ENCODE peak calls at places on chromosomes 11 and 22, in seven cellular contexts. M, A, S, N, D, Z and U are unnamed samples. For H3K4me1, the result is how much of the 10 kb centered on the place peaks cover.

GRCh38 chr11:89491141-89491690 is at the start of gene NOX4:
- DNase-seq in M (peak), A (no peak), S (peak), N (peak), D (no peak), Z (no peak), U (peak)

GRCh38 chr11:19525714-19526113 is 186.9 kb upstream of the NAV2 start:
- DNase-seq in M (no peak), A (no peak), S (no peak), N (no peak), D (no peak), Z (no peak), U (no peak)

GRCh38 chr22:48369789-48370507 is 1457.7 kb downstream of the BRD1 start:
- DNase-seq in M (no peak), A (no peak), S (peak), N (no peak), D (no peak), Z (no peak), U (no peak)

GRCh38 chr22:23829845-23830372 is 8.9 kb downstream of the DERL3 start:
- DNase-seq in M (no peak), A (no peak), S (no peak), N (peak), D (no peak), Z (no peak), U (no peak)

GRCh38 chr11:82858556-82859091 is 41.6 kb downstream of the PRCP start:
- DNase-seq in M (no peak), A (no peak), S (no peak), N (peak), D (no peak), Z (no peak), U (no peak)

GRCh38 chr22:46355996-46356471 is 20.5 kb downstream of the TRMU start:
- DNase-seq in M (no peak), A (no peak), S (no peak), N (no peak), D (no peak), Z (no peak), U (no peak)

GRCh38 chr11:59802639-59803176 is 7.9 kb downstream of the MRPL16 start:
- DNase-seq in M (peak), A (peak), S (no peak), N (peak), D (peak), Z (peak), U (peak)

GRCh38 chr11:94623120-94623735 is 56.1 kb downstream of the PIWIL4 start:
- DNase-seq in M (peak), A (peak), S (no peak), N (peak), D (peak), Z (peak), U (peak)

GRCh38 chr11:70734379-70734778 is 336.1 kb downstream of the CTTN start:
- DNase-seq in M (no peak), A (no peak), S (no peak), N (no peak), D (no peak), Z (no peak), U (no peak)

GRCh38 chr22:43110444-43110926 is at the start of gene BIK:
- DNase-seq in M (no peak), A (peak), S (peak), N (no peak), D (peak), Z (no peak), U (no peak)

GRCh38 chr22:39463931-39464390 is 7.1 kb downstream of the MGAT3 start:
- DNase-seq in M (no peak), A (no peak), S (peak), N (no peak), D (no peak), Z (no peak), U (no peak)

GRCh38 chr11:115518983-115519382 is 14.8 kb upstream of the CADM1 start:
- DNase-seq in M (no peak), A (no peak), S (no peak), N (no peak), D (no peak), Z (no peak), U (no peak)

GRCh38 chr11:65777821-65778361 is 2.9 kb downstream of the AP5B1 start:
- DNase-seq in M (no peak), A (peak), S (peak), N (no peak), D (no peak), Z (no peak), U (no peak)

GRCh38 chr11:68328374-68329091 is 16.1 kb downstream of the LRP5 start:
- DNase-seq in M (peak), A (peak), S (no peak), N (no peak), D (peak), Z (no peak), U (no peak)

GRCh38 chr22:49967333-49968241 is 7.0 kb downstream of the PIM3 start:
- DNase-seq in M (peak), A (peak), S (peak), N (no peak), D (peak), Z (no peak), U (peak)

GRCh38 chr11:134124660-134125451 is 56.0 kb downstream of the JAM3 start:
- DNase-seq in M (peak), A (peak), S (no peak), N (peak), D (no peak), Z (no peak), U (peak)

GRCh38 chr22:21650280-21650679 is 8.2 kb downstream of the SDF2L1 start:
- DNase-seq in M (no peak), A (no peak), S (no peak), N (no peak), D (no peak), Z (no peak), U (no peak)

GRCh38 chr22:50059185-50059880 is 1.2 kb upstream of the TTLL8 start:
- DNase-seq in M (no peak), A (no peak), S (no peak), N (peak), D (peak), Z (no peak), U (no peak)

GRCh38 chr22:50733521-50734342 is 4.3 kb upstream of the ACR start:
- DNase-seq in M (peak), A (no peak), S (peak), N (peak), D (no peak), Z (no peak), U (peak)

GRCh38 chr11:116580828-116581227 is 192.0 kb downstream of the BUD13 start:
- DNase-seq in M (no peak), A (no peak), S (no peak), N (no peak), D (no peak), Z (no peak), U (no peak)

GRCh38 chr11:88280673-88281316 is 56.7 kb downstream of the CTSC start:
- DNase-seq in M (no peak), A (no peak), S (no peak), N (no peak), D (no peak), Z (no peak), U (no peak)

GRCh38 chr11:69696749-69697488 is 6.9 kb downstream of the FGF19 start:
- DNase-seq in M (no peak), A (no peak), S (no peak), N (no peak), D (no peak), Z (no peak), U (no peak)

GRCh38 chr11:120096756-120097191 is 41.1 kb downstream of the TRIM29 start:
- DNase-seq in M (no peak), A (no peak), S (no peak), N (no peak), D (no peak), Z (no peak), U (no peak)

GRCh38 chr22:40240160-40240559 is 62.4 kb downstream of the TNRC6B start:
- DNase-seq in M (no peak), A (no peak), S (no peak), N (no peak), D (no peak), Z (no peak), U (no peak)

GRCh38 chr11:1928038-1928890 is 8.8 kb downstream of the TNNT3 start:
- DNase-seq in M (peak), A (no peak), S (no peak), N (no peak), D (no peak), Z (no peak), U (no peak)

GRCh38 chr11:77697865-77698264 is 60.3 kb upstream of the CLNS1A start:
- DNase-seq in M (no peak), A (no peak), S (no peak), N (no peak), D (no peak), Z (no peak), U (no peak)

GRCh38 chr22:32661296-32661695 is 140.2 kb upstream of the TIMP3 start:
- DNase-seq in M (peak), A (no peak), S (peak), N (peak), D (no peak), Z (no peak), U (peak)

GRCh38 chr11:46357483-46357936 is 10.2 kb downstream of the DGKZ start:
- DNase-seq in M (no peak), A (peak), S (no peak), N (no peak), D (no peak), Z (no peak), U (no peak)

GRCh38 chr11:114651145-114651718 is 27.1 kb upstream of the NXPE2 start:
- DNase-seq in M (no peak), A (no peak), S (no peak), N (no peak), D (no peak), Z (no peak), U (no peak)

GRCh38 chr11:8759634-8760033 is 77.0 kb downstream of the RPL27A start:
- DNase-seq in M (no peak), A (peak), S (no peak), N (no peak), D (no peak), Z (no peak), U (no peak)

GRCh38 chr11:71245601-71246391 is 6.6 kb downstream of the SHANK2 start:
- DNase-seq in M (no peak), A (no peak), S (peak), N (no peak), D (no peak), Z (no peak), U (no peak)

GRCh38 chr11:124917115-124917637 is 1.9 kb upstream of the HEPN1 start:
- DNase-seq in M (no peak), A (no peak), S (no peak), N (peak), D (no peak), Z (no peak), U (no peak)

GRCh38 chr22:27239520-27239919 is 562.0 kb downstream of the MN1 start:
- DNase-seq in M (no peak), A (no peak), S (no peak), N (no peak), D (no peak), Z (no peak), U (no peak)

GRCh38 chr11:121588747-121589146 is 136.0 kb upstream of the SORL1-AS1 start:
- DNase-seq in M (no peak), A (no peak), S (no peak), N (no peak), D (peak), Z (no peak), U (no peak)

GRCh38 chr11:121592708-121593107 is 139.9 kb upstream of the SORL1-AS1 start:
- DNase-seq in M (no peak), A (no peak), S (no peak), N (peak), D (no peak), Z (no peak), U (no peak)

GRCh38 chr11:121591405-121592033 is 138.8 kb upstream of the SORL1-AS1 start:
- DNase-seq in M (peak), A (peak), S (peak), N (peak), D (peak), Z (peak), U (peak)

GRCh38 chr11:121589946-121590537 is 137.3 kb upstream of the SORL1-AS1 start:
- DNase-seq in M (no peak), A (no peak), S (no peak), N (no peak), D (peak), Z (no peak), U (no peak)

DNA sequence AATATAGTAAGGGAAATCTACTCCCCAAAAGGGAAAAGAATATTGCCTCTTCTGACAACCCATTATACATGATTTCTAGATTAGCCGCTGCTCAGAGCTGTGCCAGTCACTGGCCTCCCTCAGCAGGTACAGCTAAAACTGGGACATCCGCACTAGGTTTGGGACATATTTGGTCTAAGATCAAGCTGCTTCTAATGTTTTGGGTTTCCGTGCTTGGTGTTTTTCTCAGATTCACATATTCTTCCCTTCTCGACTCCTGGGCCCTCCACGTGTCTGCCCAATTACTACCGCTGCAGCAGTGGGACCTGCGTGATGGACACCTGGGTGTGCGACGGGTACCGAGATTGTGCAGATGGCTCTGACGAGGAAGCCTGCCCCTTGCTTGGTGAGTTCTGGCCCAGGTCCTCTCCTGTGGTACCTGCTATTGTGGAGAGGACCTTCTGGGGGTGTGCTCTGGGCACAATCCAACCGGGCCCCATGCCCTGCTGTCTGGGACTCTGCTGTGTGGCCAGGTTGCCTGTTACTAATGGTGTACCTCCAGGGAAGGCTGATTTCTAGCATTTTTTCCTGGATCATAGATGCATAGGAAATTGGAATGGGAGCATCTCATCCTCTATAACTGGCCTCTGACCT is 138.1 kb upstream of the SORL1-AS1 start:
- DNase-seq in M (no peak), A (no peak), S (no peak), N (no peak), D (peak), Z (no peak), U (no peak)
- H3K4me3 ChIP-seq in M (no peak), A (no peak), S (no peak), N (no peak), D (peak), Z (no peak), U (no peak)

DNA sequence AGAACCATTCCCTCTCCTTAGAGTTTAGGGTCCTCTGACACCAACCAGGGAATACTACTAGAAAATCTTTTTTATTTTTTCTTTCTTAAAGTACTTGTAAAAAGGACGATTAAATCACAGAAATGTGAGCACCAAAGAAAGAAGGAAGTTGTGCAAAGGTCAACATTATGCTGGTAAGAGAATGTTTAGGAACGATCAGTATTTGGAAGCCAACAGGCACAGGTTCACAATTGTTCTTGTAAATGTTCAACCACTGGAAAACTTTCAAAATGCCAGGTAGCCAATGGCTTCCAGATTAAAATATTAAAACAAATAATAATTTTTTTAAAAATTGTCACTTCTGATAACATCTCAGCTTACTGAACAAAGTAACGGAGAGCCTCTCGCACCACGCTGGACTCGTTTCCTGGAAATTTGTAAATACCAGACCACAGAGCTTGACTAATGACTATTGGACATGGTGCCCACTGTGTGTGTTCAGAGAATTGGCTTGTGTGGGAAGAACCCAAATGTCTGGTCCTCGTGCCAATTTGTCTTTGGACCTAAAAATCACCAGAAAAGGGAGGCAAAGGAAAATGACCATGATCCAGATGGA is 20.8 kb downstream of the COMMD9 start:
- DNase-seq in M (no peak), A (no peak), S (no peak), N (no peak), D (no peak), Z (no peak), U (no peak)
- H3K4me1 ChIP-seq in M (under half), A (under half), S (under half), N (under half), D (under half), Z (under half), U (under half)

GRCh38 chr11:125956371-125956770 is 10.5 kb downstream of the VSIG10L2 start:
- DNase-seq in M (peak), A (no peak), S (no peak), N (peak), D (no peak), Z (no peak), U (no peak)
- H3K4me3 ChIP-seq in M (no peak), A (no peak), S (no peak), N (no peak), D (no peak), Z (no peak), U (no peak)

DNA sequence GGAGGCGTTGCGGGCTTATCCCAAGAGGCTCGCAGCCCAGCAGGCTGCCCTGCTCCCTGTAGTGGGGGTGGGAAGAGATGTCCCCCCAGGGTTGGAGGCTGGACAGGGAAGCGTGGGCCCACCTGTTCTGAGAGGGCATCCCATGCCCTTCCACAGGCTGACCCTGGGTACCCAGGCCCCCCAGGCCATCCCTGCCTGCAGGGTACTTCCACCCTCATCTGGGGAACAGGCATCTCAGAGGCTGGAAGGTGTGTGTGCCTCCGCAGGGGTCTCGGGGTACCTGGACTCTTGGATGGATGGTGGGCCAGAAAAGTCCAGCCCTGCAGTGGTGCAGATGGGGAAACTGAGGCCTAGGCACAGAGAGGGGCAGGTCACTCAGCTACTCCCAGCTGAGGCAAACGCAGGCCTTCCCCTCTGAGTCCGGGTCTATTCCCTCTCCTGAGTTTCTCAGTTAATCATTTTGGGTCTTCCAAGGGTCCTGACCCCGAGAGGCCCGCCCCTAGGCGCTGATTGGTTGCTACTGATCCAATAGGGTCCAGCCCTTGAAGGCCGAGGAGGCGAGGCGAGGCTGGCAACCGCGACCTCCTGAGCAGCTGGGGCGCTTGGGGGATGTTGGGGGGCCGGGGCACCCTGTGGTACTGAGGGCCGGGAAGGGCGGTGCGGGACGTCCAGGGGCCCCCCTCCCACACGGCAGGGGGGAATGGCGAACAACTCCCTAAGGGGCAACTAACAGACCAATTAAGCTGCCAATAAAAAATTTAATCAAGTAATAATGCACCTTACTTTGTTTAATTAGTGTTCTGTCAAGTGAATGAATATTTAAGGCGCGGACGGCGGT is 23.8 kb downstream of the FLRT1 start:
- DNase-seq in M (no peak), A (no peak), S (no peak), N (no peak), D (no peak), Z (no peak), U (no peak)
- H3K4me1 ChIP-seq in M (half or more), A (under half), S (under half), N (under half), D (under half), Z (under half), U (under half)

DNA sequence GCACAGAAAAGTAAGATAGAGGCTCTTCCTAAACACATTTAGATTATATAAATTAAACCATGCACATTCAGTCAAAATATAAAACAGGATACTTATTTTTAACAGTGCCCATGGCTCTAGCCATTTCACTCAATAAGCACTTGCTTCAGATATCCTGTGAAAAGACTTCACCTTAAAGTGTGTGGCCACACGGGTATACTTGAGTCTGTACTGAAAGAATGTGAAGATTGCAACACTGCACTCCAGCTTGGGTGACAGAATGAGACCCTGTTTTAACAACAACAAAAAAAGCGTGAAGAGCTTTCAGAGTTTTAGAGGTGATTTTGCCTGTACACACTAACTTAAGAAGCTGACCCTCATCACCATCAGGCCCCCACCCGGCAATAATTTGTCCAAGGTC is 203.5 kb upstream of the GUCY1A2 start:
- DNase-seq in M (no peak), A (no peak), S (no peak), N (no peak), D (no peak), Z (no peak), U (no peak)
- H3K4me3 ChIP-seq in M (no peak), A (no peak), S (no peak), N (no peak), D (no peak), Z (no peak), U (no peak)

GRCh38 chr22:44700456-44700855 is 1.5 kb upstream of the PRR5 start:
- DNase-seq in M (no peak), A (no peak), S (no peak), N (peak), D (no peak), Z (no peak), U (no peak)

GRCh38 chr22:44703269-44703870 is 1.4 kb downstream of the PRR5 start:
- DNase-seq in M (no peak), A (no peak), S (no peak), N (no peak), D (no peak), Z (no peak), U (no peak)

GRCh38 chr22:44701824-44702478 is at the start of gene PRR5:
- DNase-seq in M (peak), A (peak), S (peak), N (peak), D (peak), Z (peak), U (peak)

GRCh38 chr22:44702479-44703219 is 645 bp downstream of the PRR5 start:
- DNase-seq in M (no peak), A (peak), S (no peak), N (peak), D (no peak), Z (no peak), U (no peak)

DNA sequence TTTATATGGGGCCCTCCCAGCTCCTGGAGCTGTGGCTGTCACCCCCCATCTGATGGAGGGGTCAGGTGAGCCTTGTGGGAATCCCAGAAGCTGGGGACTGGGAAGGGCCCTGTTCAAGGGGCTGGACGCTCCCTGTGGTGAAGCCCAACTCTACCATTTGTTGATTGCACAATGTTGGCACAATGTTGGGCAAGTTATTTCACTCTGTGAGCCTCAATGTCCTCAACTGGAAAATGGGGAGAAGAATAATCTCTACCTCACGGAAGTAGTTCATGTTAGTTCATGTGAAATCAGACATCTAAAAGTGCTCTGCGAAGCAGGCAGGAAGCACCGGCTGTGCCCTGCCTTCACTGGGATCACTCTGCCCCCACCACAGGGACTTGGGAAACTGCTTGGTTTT is 817 bp upstream of the PRR5 start:
- DNase-seq in M (no peak), A (no peak), S (no peak), N (no peak), D (no peak), Z (no peak), U (no peak)
- H3K4me1 ChIP-seq in M (under half), A (under half), S (under half), N (under half), D (under half), Z (under half), U (half or more)